ENCODE peak calls at places on chromosomes 13 and 19, in eight cellular contexts. I, A, Z, N, R, L, E and M are unnamed samples.
A peak's percentile ranks its signal among the peaks of the same experiment; 100 is the strongest.

GRCh38 chr19:48385461-48386087 is 5.8 kb downstream of the KDELR1 start:
- DNase-seq in A (no peak), I (no peak), Z (no peak), E (no peak), L (no peak), R (no peak), N (no peak), M (no peak)

GRCh38 chr13:100543872-100544602 is 44.6 kb downstream of the GGACT start:
- DNase-seq in L (no peak), A (peak; percentile 47), N (no peak), E (no peak), I (peak; percentile 14), R (no peak), Z (no peak), M (no peak)

GRCh38 chr13:19618925-19619324 is 14.5 kb upstream of the MPHOSPH8 start:
- DNase-seq in R (no peak), L (no peak), I (no peak), E (peak; percentile 15), Z (no peak), A (peak; percentile 34), N (no peak), M (no peak)

GRCh38 chr19:50231821-50232220 is 28.4 kb downstream of the MYH14 start:
- DNase-seq in I (no peak), L (no peak), Z (no peak), N (no peak), R (no peak), A (no peak), E (no peak), M (no peak)

GRCh38 chr19:2049741-2050348 is 1.2 kb downstream of the MKNK2 start:
- DNase-seq in I (peak; percentile 81), R (no peak), N (peak; percentile 90), L (no peak), A (peak; percentile 58), Z (no peak), E (no peak), M (no peak)

GRCh38 chr19:49637865-49638350 is 2.0 kb downstream of the RRAS start:
- DNase-seq in E (peak; percentile 67), Z (no peak), R (peak; percentile 51), A (peak; percentile 65), I (peak; percentile 92), L (peak; percentile 31), N (peak; percentile 87), M (peak; percentile 14)

GRCh38 chr19:37931941-37932655 is 25.1 kb downstream of the SIPA1L3 start:
- DNase-seq in Z (peak; percentile 67), A (peak; percentile 78), L (peak; percentile 8), I (peak; percentile 8), R (no peak), E (peak; percentile 69), N (peak; percentile 88), M (no peak)

GRCh38 chr13:51727634-51728274 is 76.2 kb downstream of the DHRS12 start:
- DNase-seq in L (no peak), I (no peak), E (no peak), Z (no peak), N (no peak), A (no peak), R (no peak), M (no peak)

GRCh38 chr19:1131718-1132552 is 28.1 kb downstream of the GPX4 start:
- DNase-seq in I (peak; percentile 88), N (peak; percentile 86), L (peak; percentile 71), R (peak; percentile 81), Z (peak; percentile 63), A (peak; percentile 90), E (peak; percentile 69), M (peak; percentile 50)

GRCh38 chr19:1286451-1286858 is 782 bp downstream of the EFNA2 start:
- DNase-seq in R (no peak), N (no peak), L (no peak), A (no peak), E (no peak), I (no peak), Z (no peak), M (no peak)

GRCh38 chr13:81171065-81171647 is 830.2 kb upstream of the SPRY2 start:
- DNase-seq in Z (no peak), N (no peak), E (no peak), A (peak; percentile 29), L (no peak), I (no peak), R (no peak), M (no peak)

GRCh38 chr19:42292042-42292960 is 9.6 kb upstream of the PRR19 start:
- DNase-seq in E (no peak), L (no peak), Z (no peak), A (no peak), R (no peak), N (no peak), I (no peak), M (no peak)

GRCh38 chr19:42292963-42293362 is 9.0 kb upstream of the PRR19 start:
- DNase-seq in L (no peak), A (no peak), I (no peak), E (no peak), N (no peak), R (no peak), Z (no peak), M (no peak)

GRCh38 chr19:42294471-42295137 is 7.3 kb upstream of the PRR19 start:
- DNase-seq in I (no peak), N (no peak), R (no peak), E (no peak), Z (no peak), A (no peak), L (no peak), M (no peak)

GRCh38 chr19:42293966-42294365 is 8.0 kb upstream of the PRR19 start:
- DNase-seq in Z (no peak), R (no peak), E (no peak), I (no peak), N (no peak), L (no peak), A (no peak), M (no peak)

DNA sequence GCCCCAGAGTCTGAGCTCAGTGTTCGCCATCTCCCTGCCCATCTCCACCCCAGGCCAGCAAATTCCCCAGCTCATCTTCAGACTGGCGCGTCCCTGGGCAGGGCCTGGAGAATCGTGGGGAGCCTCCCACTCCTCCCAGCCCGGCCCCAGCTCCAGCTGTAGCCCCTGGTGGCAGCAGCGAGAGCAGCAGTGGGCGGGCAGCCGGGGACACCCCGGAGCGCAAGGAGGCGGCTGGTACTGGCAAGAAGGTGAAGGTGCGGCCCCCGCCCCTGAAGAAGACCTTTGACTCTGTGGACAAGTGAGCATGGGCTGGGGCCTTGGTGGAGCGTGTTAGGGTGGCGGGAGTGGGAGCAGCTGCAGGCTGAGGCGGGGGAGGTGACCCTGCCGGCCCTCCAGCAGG is 8.4 kb upstream of the PRR19 start:
- DNase-seq in Z (no peak), N (no peak), E (peak; percentile 59), I (no peak), R (no peak), A (no peak), L (no peak), M (no peak)
- TF ChIP-seq CTCF in Z (no peak), N (no peak), E (no peak), I (no peak), R (no peak), A (peak; percentile 37), L (peak; percentile 8), M (peak; percentile 28)

GRCh38 chr13:111076156-111077013 is 38.7 kb upstream of the ARHGEF7 start:
- DNase-seq in I (no peak), R (no peak), A (no peak), E (peak; percentile 36), N (peak; percentile 24), Z (no peak), L (no peak), M (no peak)
- TF ChIP-seq CTCF in I (no peak), R (no peak), A (no peak), E (no peak), N (no peak), Z (no peak), L (no peak), M (no peak)

DNA sequence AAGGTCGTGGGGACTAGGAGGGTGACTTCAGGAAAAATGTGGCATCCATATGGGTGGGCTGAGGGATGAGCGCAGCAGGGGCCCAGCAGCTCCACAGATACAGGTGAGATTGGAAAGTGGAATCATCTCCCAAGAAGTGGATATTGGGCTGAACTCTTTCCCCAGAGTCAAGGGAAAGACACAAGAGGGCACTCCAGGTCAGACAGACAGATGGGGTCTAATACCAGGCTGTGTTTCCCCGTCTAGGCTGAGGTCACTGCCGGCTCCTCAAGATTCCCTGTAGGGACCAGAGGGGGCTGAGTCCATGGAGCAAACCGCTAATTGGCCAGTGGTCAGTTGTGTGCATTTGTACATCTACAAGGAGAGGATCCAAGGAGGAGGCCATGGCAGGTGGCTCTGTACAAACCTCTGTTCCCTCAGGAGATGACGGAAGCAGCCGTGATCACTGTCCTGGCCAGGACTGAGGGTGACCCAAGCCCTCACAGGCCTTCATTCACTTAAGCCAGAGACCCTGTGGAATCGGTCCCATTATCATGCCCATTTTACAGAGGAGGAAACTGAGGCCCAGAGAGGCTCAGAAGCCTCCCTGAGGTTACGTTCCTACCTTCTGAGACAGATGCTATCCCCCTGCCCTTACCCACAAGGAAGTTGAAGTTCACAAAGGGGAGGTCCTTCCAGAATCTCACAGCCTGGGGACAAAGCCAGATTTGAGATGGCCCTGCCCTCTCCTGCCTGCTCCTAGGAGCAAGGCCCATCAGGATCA is 14.9 kb upstream of the IGLON5 start:
- DNase-seq in N (no peak), Z (no peak), L (no peak), R (no peak), A (no peak), E (peak; percentile 42), I (no peak), M (no peak)
- TF ChIP-seq CTCF in N (no peak), Z (no peak), L (no peak), R (no peak), A (no peak), E (no peak), I (peak; percentile 13), M (no peak)

GRCh38 chr19:18406749-18407148 is 9.3 kb upstream of the LRRC25 start:
- DNase-seq in R (no peak), E (no peak), Z (no peak), A (no peak), I (no peak), L (no peak), N (no peak), M (no peak)

GRCh38 chr19:18412610-18413239 is 6.5 kb upstream of the SSBP4 start:
- DNase-seq in L (no peak), A (no peak), R (no peak), Z (no peak), I (no peak), N (no peak), E (no peak), M (no peak)

DNA sequence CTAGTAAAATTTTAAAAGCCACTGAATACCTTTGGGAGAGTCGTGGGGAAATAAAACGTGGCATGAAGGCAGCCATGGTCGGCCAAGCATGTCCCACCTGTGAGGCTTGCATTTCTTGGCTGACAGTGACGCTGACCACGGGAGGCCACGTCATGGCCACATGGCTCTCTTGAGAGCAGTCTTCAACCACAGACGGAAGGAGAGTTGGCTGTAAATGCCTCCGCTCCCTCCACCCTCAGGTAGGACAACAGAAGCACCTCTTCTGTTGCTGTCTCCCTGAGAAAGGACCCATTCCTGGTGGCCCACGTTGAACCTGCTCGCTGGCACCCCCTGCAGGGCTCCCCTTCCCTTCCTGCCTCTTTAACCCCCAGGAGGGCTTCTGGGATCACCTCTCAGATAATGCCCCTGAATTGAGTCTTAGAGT is 10.6 kb upstream of the LRRC25 start:
- DNase-seq in R (no peak), E (peak; percentile 74), N (no peak), I (peak; percentile 8), Z (no peak), L (no peak), A (no peak), M (no peak)
- TF ChIP-seq CTCF in R (peak; percentile 44), E (peak; percentile 29), N (no peak), I (peak; percentile 53), Z (peak; percentile 41), L (peak; percentile 52), A (peak; percentile 46), M (peak; percentile 52)